ENCODE peak calls at places on chromosome 5, in seven cellular contexts. N is suprapubic skin, V is HepG2, M is GM12878, U is sigmoid colon, J is transverse colon, X is upper lobe of left lung. P is an unnamed sample.

GRCh38 chr5:107700486-107700885 is 29.7 kb upstream of the EFNA5 start:
- DNase-seq in N (no peak), V (no peak), M (no peak), U (no peak), J (no peak), X (no peak), P (no peak)

GRCh38 chr5:14880688-14881087 is 9.1 kb upstream of the ANKH start:
- DNase-seq in N (no peak), V (peak), M (no peak), U (no peak), J (no peak), X (no peak), P (no peak)

GRCh38 chr5:165527577-165527976 is 2022.2 kb downstream of the MAT2B start:
- DNase-seq in N (no peak), V (no peak), M (no peak), U (no peak), J (no peak), X (no peak), P (no peak)

GRCh38 chr5:120778491-120779293 is 314.6 kb downstream of the PRR16 start:
- DNase-seq in N (no peak), V (no peak), M (no peak), U (no peak), J (no peak), X (no peak), P (no peak)

GRCh38 chr5:75662080-75662479 is 50.8 kb downstream of the ANKDD1B start:
- DNase-seq in N (no peak), V (no peak), M (no peak), U (no peak), J (no peak), X (no peak), P (no peak)

GRCh38 chr5:97499605-97500004 is 316.6 kb upstream of the RIOK2 start:
- DNase-seq in N (no peak), V (no peak), M (no peak), U (no peak), J (no peak), X (no peak), P (no peak)

GRCh38 chr5:33120671-33121070 is 320.1 kb upstream of the TARS1 start:
- DNase-seq in N (no peak), V (no peak), M (no peak), U (no peak), J (no peak), X (no peak), P (no peak)

GRCh38 chr5:85717203-85717563 is 900.6 kb upstream of the COX7C start:
- DNase-seq in N (no peak), V (no peak), M (no peak), U (no peak), J (no peak), X (no peak), P (no peak)

GRCh38 chr5:64876203-64876602 is 107.5 kb downstream of the CWC27 start:
- DNase-seq in N (no peak), V (no peak), M (no peak), U (no peak), J (no peak), X (no peak), P (no peak)

GRCh38 chr5:137492321-137492720 is 6.8 kb downstream of the SPOCK1 start:
- DNase-seq in N (no peak), V (no peak), M (no peak), U (no peak), J (no peak), X (no peak), P (no peak)

GRCh38 chr5:106962464-106963230 is 708.1 kb downstream of the EFNA5 start:
- DNase-seq in N (no peak), V (no peak), M (no peak), U (no peak), J (no peak), X (no peak), P (no peak)

GRCh38 chr5:142803428-142804111 is 33.4 kb downstream of the ARHGAP26 start:
- DNase-seq in N (no peak), V (no peak), M (no peak), U (peak), J (no peak), X (no peak), P (no peak)

GRCh38 chr5:52269853-52270252 is 517.9 kb upstream of the ITGA1 start:
- DNase-seq in N (no peak), V (no peak), M (no peak), U (no peak), J (no peak), X (no peak), P (no peak)

GRCh38 chr5:109479260-109479860 is 69.6 kb upstream of the PJA2 start:
- DNase-seq in N (no peak), V (peak), M (no peak), U (no peak), J (no peak), X (no peak), P (no peak)

GRCh38 chr5:123881791-123882244 is 369.8 kb downstream of the CSNK1G3 start:
- DNase-seq in N (no peak), V (no peak), M (no peak), U (no peak), J (no peak), X (no peak), P (no peak)

GRCh38 chr5:96756985-96757384 is 50.8 kb downstream of the ERAP1 start:
- DNase-seq in N (no peak), V (no peak), M (no peak), U (no peak), J (no peak), X (no peak), P (no peak)

GRCh38 chr5:135546014-135546413 is 10.2 kb upstream of the NEUROG1 start:
- DNase-seq in N (no peak), V (no peak), M (no peak), U (no peak), J (no peak), X (no peak), P (no peak)

GRCh38 chr5:177303925-177304391 is 359 bp downstream of the PRELID1 start:
- DNase-seq in N (no peak), V (no peak), M (no peak), U (peak), J (no peak), X (no peak), P (no peak)

GRCh38 chr5:104016650-104017049 is 454.1 kb upstream of the NUDT12 start:
- DNase-seq in N (no peak), V (no peak), M (no peak), U (no peak), J (no peak), X (no peak), P (no peak)

GRCh38 chr5:104018299-104018698 is 455.7 kb upstream of the NUDT12 start:
- DNase-seq in N (no peak), V (no peak), M (no peak), U (no peak), J (no peak), X (no peak), P (no peak)

DNA sequence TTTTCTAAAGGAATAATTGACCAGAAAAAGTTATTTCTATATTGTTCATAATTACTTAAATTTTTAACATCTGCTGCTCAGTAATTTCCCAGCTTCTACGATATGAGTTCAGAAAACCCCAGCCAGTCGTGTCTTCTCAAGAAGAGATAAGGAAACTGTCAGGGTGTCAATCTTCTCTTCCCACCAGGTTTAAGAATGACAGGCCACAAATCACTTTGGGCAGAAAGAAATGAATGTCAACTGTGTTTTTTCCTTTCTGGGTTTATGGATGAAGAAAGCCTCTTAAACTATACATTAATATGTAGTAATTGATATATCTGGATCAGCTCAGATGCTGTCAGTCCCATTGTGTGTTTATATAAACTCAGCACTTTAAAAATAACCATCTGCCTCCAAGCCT is 453.2 kb upstream of the NUDT12 start:
- DNase-seq in N (no peak), V (no peak), M (no peak), U (no peak), J (no peak), X (no peak), P (no peak)
- TF ChIP-seq POLR2AphosphoS5 in N (no peak), V (no peak), M (no peak), U (no peak), J (no peak), X (no peak), P (no peak)

GRCh38 chr5:133245191-133246052 is 193.6 kb downstream of the HSPA4 start:
- DNase-seq in N (no peak), V (peak), M (no peak), U (no peak), J (no peak), X (no peak), P (no peak)
- TF ChIP-seq EP300 in N (no peak), V (no peak), M (peak), U (no peak), J (no peak), X (no peak), P (no peak)

DNA sequence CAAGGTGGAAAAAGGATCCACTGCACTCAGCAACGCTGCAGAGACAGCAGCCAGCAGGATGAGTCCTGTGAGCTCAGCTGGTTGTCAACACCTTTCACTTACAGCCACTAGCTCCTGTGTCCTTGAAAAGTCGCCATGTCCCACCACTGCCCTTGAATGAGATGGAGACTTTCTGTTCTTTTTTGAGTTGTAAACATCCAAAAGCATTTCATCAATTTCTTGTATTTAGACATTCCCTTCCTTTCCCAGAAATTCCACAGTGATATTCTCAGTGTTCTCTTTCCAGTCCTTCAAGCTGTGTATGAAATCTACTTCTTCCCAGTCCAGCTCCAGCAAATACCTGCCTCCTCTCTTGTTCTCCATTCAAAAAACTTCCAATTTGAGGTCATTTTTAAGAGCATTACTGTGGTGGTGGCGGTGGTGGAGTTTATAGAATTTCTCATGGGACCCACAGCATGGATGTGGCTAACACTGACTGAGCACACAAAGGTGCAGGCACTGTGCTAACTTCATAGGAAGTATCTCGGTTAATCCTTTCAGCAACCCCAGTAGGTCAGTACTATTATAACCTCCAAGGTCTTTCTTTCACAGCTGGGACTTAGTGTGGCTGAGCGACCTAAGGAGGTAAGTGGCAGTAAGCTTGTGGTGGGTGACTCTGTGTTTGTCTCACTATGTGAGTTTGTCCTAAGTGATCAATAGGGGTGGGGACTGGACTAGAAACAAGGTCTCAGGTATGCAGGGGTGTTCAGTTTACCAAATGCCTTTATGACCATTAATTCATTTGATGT is 15.0 kb upstream of the GPX3 start:
- DNase-seq in N (no peak), V (peak), M (no peak), U (peak), J (peak), X (no peak), P (no peak)
- TF ChIP-seq POLR2AphosphoS5 in N (peak), V (no peak), M (no peak), U (peak), J (peak), X (peak), P (peak)

GRCh38 chr5:72234898-72235297 is 85.1 kb downstream of the MRPS27 start:
- DNase-seq in N (no peak), V (no peak), M (no peak), U (no peak), J (no peak), X (no peak), P (no peak)

GRCh38 chr5:72235725-72236124 is 84.3 kb downstream of the MRPS27 start:
- DNase-seq in N (no peak), V (no peak), M (no peak), U (no peak), J (no peak), X (no peak), P (no peak)

GRCh38 chr5:72233835-72234234 is 86.2 kb downstream of the MRPS27 start:
- DNase-seq in N (no peak), V (no peak), M (no peak), U (no peak), J (no peak), X (no peak), P (no peak)

GRCh38 chr5:72232838-72233237 is 87.2 kb downstream of the MRPS27 start:
- DNase-seq in N (no peak), V (no peak), M (no peak), U (no peak), J (no peak), X (no peak), P (no peak)

DNA sequence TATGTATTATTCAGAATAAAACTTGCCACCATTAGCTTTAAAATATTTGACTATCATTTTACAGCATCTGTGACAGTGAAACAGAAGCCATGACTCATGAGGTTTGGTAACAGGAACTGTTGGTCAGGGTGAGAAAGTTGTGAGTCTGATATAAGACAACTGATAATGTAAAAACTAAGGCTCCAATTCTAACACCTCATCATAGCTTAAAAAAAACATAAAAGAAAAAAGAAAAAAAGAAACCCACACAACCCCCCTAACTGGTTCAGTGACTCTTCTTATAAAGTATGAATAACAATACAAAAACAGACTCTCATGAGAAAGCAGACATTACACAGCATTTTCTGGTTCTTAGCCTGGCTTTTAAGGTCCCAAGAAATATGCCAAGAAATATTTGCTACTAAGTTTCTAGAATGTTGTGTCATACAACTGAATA is 85.8 kb downstream of the MRPS27 start:
- DNase-seq in N (no peak), V (no peak), M (peak), U (no peak), J (no peak), X (no peak), P (no peak)
- TF ChIP-seq EP300 in N (no peak), V (no peak), M (peak), U (no peak), J (no peak), X (no peak), P (no peak)

DNA sequence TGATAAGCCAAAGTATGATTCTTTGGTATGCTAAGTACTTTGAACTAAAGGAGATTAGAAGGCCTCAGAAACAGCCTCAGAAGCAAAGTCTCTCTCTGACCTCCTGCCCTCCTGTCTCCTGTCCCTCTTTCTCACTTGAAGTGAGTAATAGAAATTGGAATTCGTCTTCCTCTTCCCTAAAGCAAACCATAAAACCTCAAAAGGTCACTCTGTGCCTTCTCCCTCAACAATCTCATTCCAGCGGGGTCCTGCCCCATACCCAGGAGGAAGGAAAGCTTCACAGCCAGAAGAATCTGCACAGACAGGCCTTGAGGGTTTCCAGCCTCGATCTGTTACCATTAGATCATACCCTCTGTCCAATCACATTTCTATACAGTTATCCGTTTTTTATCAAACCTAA is 87.8 kb downstream of the HAPLN1 start:
- DNase-seq in N (no peak), V (no peak), M (no peak), U (no peak), J (no peak), X (no peak), P (no peak)
- TF ChIP-seq POLR2AphosphoS5 in N (no peak), V (no peak), M (no peak), U (no peak), J (no peak), X (no peak), P (no peak)

GRCh38 chr5:57066921-57067914 is 106.6 kb upstream of the GPBP1 start:
- DNase-seq in N (no peak), V (no peak), M (no peak), U (no peak), J (no peak), X (no peak), P (no peak)
- TF ChIP-seq EP300 in N (no peak), V (no peak), M (no peak), U (no peak), J (no peak), X (no peak), P (no peak)

P was measured in stomach.